ENCODE peak calls at places on chromosome 4, in six cellular contexts. O, M, E, I, V and R are unnamed samples.

GRCh38 chr4:87031946-87032345 is 97.1 kb downstream of the AFF1 start:
- DNase-seq in I (no peak), E (no peak), M (no peak), O (no peak), V (no peak), R (no peak)

GRCh38 chr4:17577660-17578481 is 873 bp downstream of the LAP3 start:
- DNase-seq in I (peak; percentile 56), O (no peak), E (peak; percentile 41), M (peak; percentile 24), V (peak; percentile 46), R (peak; percentile 56)

GRCh38 chr4:16083217-16084191 is at the start of gene PROM1:
- DNase-seq in I (peak; percentile 77), E (no peak), V (no peak), M (no peak), O (peak; percentile 18), R (peak; percentile 87)

GRCh38 chr4:13169731-13170130 is 314.4 kb downstream of the RAB28 start:
- DNase-seq in M (no peak), V (no peak), I (no peak), O (no peak), E (no peak), R (no peak)

GRCh38 chr4:21531048-21531447 is 417.5 kb downstream of the KCNIP4 start:
- DNase-seq in M (no peak), O (no peak), I (no peak), E (no peak), V (no peak), R (no peak)

GRCh38 chr4:101400096-101400495 is 52.8 kb upstream of the PPP3CA start:
- DNase-seq in E (no peak), M (peak; percentile 3), O (peak; percentile 48), V (peak; percentile 71), I (no peak), R (no peak)

GRCh38 chr4:89044147-89044900 is 12.7 kb downstream of the FAM13A start:
- DNase-seq in M (no peak), O (no peak), I (no peak), E (no peak), V (no peak), R (no peak)

GRCh38 chr4:47930971-47931804 is 16.8 kb upstream of the NFXL1 start:
- DNase-seq in I (no peak), M (peak; percentile 17), O (no peak), V (peak; percentile 52), E (no peak), R (no peak)

GRCh38 chr4:99636422-99636821 is 21.2 kb downstream of the C4orf54 start:
- DNase-seq in V (no peak), I (no peak), E (no peak), M (no peak), O (no peak), R (no peak)

GRCh38 chr4:120052840-120053239 is 13.8 kb downstream of the MAD2L1 start:
- DNase-seq in I (no peak), M (peak; percentile 59), O (no peak), E (no peak), V (peak; percentile 93), R (no peak)

GRCh38 chr4:125547842-125548241 is 233.1 kb downstream of the FAT4 start:
- DNase-seq in M (no peak), E (no peak), V (no peak), O (no peak), I (no peak), R (no peak)

GRCh38 chr4:14841801-14842748 is 160.2 kb upstream of the CPEB2 start:
- DNase-seq in I (no peak), M (peak; percentile 25), E (peak; percentile 75), O (no peak), V (no peak), R (no peak)

GRCh38 chr4:56690393-56690971 is 9.4 kb upstream of the HOPX start:
- DNase-seq in V (peak; percentile 15), M (no peak), E (no peak), O (no peak), I (no peak), R (no peak)